ENCODE peak calls at places on chromosomes 11 and 22, in six cellular contexts. P is mesenchymal stem cell, C is IMR-90, K is mesendoderm, O is H1, U is trophoblast cell. V is an unnamed sample.

GRCh38 chr11:12190511-12190910 is 80.1 kb downstream of the MICAL2 start:
- DNase-seq in U (no peak), C (no peak), K (no peak), O (no peak), P (no peak), V (no peak)

GRCh38 chr11:100740440-100740839 is 53.4 kb downstream of the ARHGAP42 start:
- DNase-seq in C (peak; percentile 44), K (no peak), U (no peak), O (no peak), P (peak; percentile 63), V (no peak)

GRCh38 chr11:20483931-20484330 is 96.4 kb downstream of the PRMT3 start:
- DNase-seq in C (peak; percentile 3), K (no peak), U (peak; percentile 7), O (no peak), P (no peak), V (no peak)

GRCh38 chr11:118437736-118438125 is 1.4 kb downstream of the KMT2A start:
- DNase-seq in P (peak; percentile 66), C (peak; percentile 13), U (no peak), O (no peak), K (peak; percentile 65), V (peak; percentile 41)

GRCh38 chr11:134019500-134019899 is 49.4 kb upstream of the JAM3 start:
- DNase-seq in K (no peak), P (no peak), C (no peak), U (no peak), O (no peak), V (no peak)

GRCh38 chr11:65382036-65382803 is at the start of gene SLC25A45:
- DNase-seq in K (peak; percentile 94), C (peak; percentile 99), P (peak; percentile 100), U (peak; percentile 96), O (no peak), V (no peak)

GRCh38 chr11:108931168-108931567 is 266.3 kb downstream of the DDX10 start:
- DNase-seq in C (peak; percentile 67), O (no peak), U (no peak), K (no peak), P (no peak), V (no peak)

GRCh38 chr22:30453731-30454510 is 17.9 kb downstream of the SEC14L3 start:
- DNase-seq in P (peak; percentile 12), U (no peak), C (no peak), K (peak; percentile 48), O (no peak), V (no peak)

GRCh38 chr11:26193714-26194373 is 138.1 kb upstream of the ANO3 start:
- DNase-seq in O (no peak), C (peak; percentile 22), U (peak; percentile 97), P (no peak), K (peak; percentile 5), V (no peak)

GRCh38 chr11:12765428-12765827 is 91.2 kb downstream of the TEAD1 start:
- DNase-seq in K (no peak), O (no peak), P (peak; percentile 74), U (no peak), C (peak; percentile 60), V (no peak)

GRCh38 chr22:25077964-25078363 is 121.7 kb upstream of the CRYBB3 start:
- DNase-seq in K (no peak), C (no peak), O (no peak), P (no peak), U (peak; percentile 81), V (no peak)

GRCh38 chr11:118662401-118663271 is 16.8 kb downstream of the TREH start:
- DNase-seq in O (no peak), C (no peak), U (peak; percentile 67), K (peak; percentile 47), P (no peak), V (no peak)

GRCh38 chr11:57643802-57644201 is 5.9 kb downstream of the YPEL4 start:
- DNase-seq in O (no peak), U (peak; percentile 53), P (peak; percentile 37), C (peak; percentile 44), K (peak; percentile 53), V (no peak)

GRCh38 chr22:25485626-25486545 is 78.6 kb upstream of the GRK3 start:
- DNase-seq in K (no peak), P (no peak), O (no peak), U (no peak), C (peak; percentile 43), V (no peak)

GRCh38 chr11:76599041-76600013 is 71.2 kb downstream of the LRRC32 start:
- DNase-seq in C (peak; percentile 50), K (peak; percentile 87), P (peak; percentile 84), O (no peak), U (peak; percentile 96), V (no peak)

GRCh38 chr11:46260161-46260560 is 17.3 kb upstream of the CREB3L1 start:
- DNase-seq in O (no peak), U (no peak), P (peak; percentile 38), K (no peak), C (no peak), V (no peak)

GRCh38 chr11:46333129-46333947 is 13.9 kb upstream of the DGKZ start:
- DNase-seq in C (no peak), O (no peak), P (no peak), U (peak; percentile 51), K (no peak), V (no peak)

GRCh38 chr11:45663486-45664375 is 1.7 kb downstream of the CHST1 start:
- DNase-seq in K (peak; percentile 63), C (peak; percentile 11), U (no peak), O (no peak), P (peak; percentile 50), V (no peak)

GRCh38 chr11:42239102-42239501 is 779.6 kb upstream of the LRRC4C start:
- DNase-seq in U (peak; percentile 3), P (no peak), K (no peak), O (no peak), C (no peak), V (no peak)

GRCh38 chr11:1057806-1058205 is 16.9 kb upstream of the MUC2 start:
- DNase-seq in C (no peak), K (no peak), P (no peak), O (no peak), U (no peak), V (no peak)

GRCh38 chr22:47076758-47077157 is 314.3 kb downstream of the TBC1D22A start:
- DNase-seq in O (no peak), U (no peak), P (no peak), K (no peak), C (no peak), V (no peak)

DNA sequence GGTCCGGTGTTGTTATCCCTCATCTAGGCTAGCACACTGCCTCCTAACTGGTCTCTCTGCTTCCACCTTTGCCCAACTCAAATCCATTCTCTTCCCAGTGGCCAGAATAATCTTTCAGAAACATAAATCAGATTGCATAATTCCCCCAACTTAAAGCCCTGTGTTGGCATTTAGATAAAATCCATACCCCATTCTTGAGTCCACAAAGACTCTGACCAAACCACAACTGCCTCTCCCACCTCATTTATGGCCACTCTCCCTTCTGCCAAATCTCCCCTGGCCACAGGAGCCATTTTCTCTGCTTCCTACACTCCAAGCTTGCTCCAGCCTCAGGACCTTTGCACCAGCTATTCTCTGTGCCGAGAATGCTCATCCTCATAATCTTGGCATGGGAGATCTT is 36.8 kb downstream of the IL18 start:
- DNase-seq in K (no peak), U (no peak), O (no peak), C (no peak), P (no peak), V (no peak)
- H2BK5ac ChIP-seq in K (no peak overlapping the region), U (no peak overlapping the region), O (no peak overlapping the region), C (no peak overlapping the region), P (no peak overlapping the region), V (no peak overlapping the region)

GRCh38 chr11:132999031-132999430 is 533.3 kb downstream of the OPCML start:
- DNase-seq in O (no peak), U (no peak), C (no peak), K (no peak), P (no peak), V (no peak)
- H3K4me3 ChIP-seq in O (no peak overlapping the region), U (no peak overlapping the region), C (no peak overlapping the region), K (no peak overlapping the region), P (no peak overlapping the region), V (no peak overlapping the region)

GRCh38 chr11:66421492-66422205 is 814 bp downstream of the NPAS4 start:
- DNase-seq in O (peak; percentile 85), P (peak; percentile 86), C (peak; percentile 87), K (peak; percentile 93), U (peak; percentile 94), V (peak; percentile 95)

GRCh38 chr11:66418168-66418985 is 2.5 kb upstream of the NPAS4 start:
- DNase-seq in C (peak; percentile 97), K (peak; percentile 92), P (peak; percentile 98), O (peak; percentile 68), U (peak; percentile 84), V (peak; percentile 91)

GRCh38 chr11:66418986-66419308 is 1.9 kb upstream of the NPAS4 start:
- DNase-seq in O (no peak), C (no peak), P (no peak), U (no peak), K (no peak), V (no peak)

GRCh38 chr11:66420671-66421476 is at the start of gene NPAS4:
- DNase-seq in P (no peak), C (no peak), O (no peak), U (no peak), K (peak; percentile 44), V (no peak)

GRCh38 chr11:66419825-66420224 is 1.0 kb upstream of the NPAS4 start:
- DNase-seq in C (no peak), K (peak; percentile 43), P (no peak), U (no peak), O (no peak), V (no peak)
- H3K18ac ChIP-seq in C (no peak overlapping the region), K (no peak overlapping the region), P (no peak overlapping the region), U (no peak overlapping the region), O (no peak overlapping the region), V (no peak overlapping the region)

GRCh38 chr11:47847537-47847891 is 636 bp downstream of the NUP160 start:
- DNase-seq in O (no peak), K (no peak), U (no peak), C (no peak), P (no peak), V (no peak)

GRCh38 chr11:47848636-47849155 is 546 bp upstream of the NUP160 start:
- DNase-seq in O (no peak), P (no peak), K (no peak), U (peak; percentile 13), C (no peak), V (no peak)

GRCh38 chr11:47850337-47850736 is 2.2 kb upstream of the NUP160 start:
- DNase-seq in P (no peak), U (no peak), O (no peak), K (no peak), C (no peak), V (no peak)

GRCh38 chr11:47846998-47847397 is 1.2 kb downstream of the NUP160 start:
- DNase-seq in C (no peak), O (no peak), K (no peak), P (no peak), U (peak; percentile 48), V (no peak)

DNA sequence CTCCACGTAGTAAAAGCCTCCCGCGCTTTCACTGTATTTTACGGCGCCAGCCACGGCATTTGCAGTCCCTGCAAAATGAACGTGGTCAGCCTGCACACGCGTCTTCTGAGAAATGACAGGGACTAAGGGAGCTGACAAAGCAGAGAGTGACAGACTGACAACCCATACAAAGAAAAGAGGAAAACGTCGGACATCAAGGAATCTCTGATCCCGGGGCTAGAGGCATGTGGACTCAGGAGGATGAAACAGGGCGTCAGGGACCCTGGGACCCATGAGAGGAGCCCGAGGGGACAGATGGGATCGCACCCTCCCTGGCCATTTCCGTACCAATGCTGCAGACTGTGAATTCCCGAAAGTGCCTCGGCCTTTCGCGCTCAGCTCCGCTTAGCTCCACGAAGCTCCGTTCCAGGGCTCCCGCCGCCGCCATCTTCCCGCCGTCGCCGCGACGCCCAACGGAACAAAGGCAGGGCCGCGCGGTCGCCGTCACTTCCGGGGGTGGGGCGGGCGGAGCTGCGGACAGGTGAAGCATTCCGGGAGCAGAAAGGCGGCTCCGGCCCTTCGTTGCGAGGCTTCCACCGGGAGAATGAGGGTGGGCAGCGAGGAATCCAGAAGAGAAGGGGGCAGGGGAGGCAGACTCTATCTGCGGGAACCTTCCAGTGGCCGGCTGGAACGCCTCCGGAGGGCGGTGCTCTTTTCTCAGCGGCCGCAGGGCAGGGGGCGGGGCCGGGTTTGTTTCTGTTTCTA is at the start of gene NUP160:
- DNase-seq in P (peak; percentile 77), O (peak; percentile 29), K (peak; percentile 87), U (peak; percentile 75), C (peak; percentile 29), V (peak; percentile 62)
- H2BK5ac ChIP-seq in P (no peak within 1 kb of the TSS), O (peak within 1 kb of the TSS; percentile 99), K (peak within 1 kb of the TSS; percentile 78), U (peak within 1 kb of the TSS; percentile 84), C (peak within 1 kb of the TSS; percentile 74), V (peak within 1 kb of the TSS; percentile 63)